ENCODE peak calls at places on chromosomes 2 and 18, in four cellular contexts. Z, V, A and H are unnamed samples.

GRCh38 chr2:188884051-188884450 is 90.1 kb upstream of the COL3A1 start:
- DNase-seq in Z (peak; percentile 63), A (peak; percentile 89), V (peak; percentile 33), H (no peak)

GRCh38 chr18:36539674-36540073 is 242.2 kb downstream of the FHOD3 start:
- DNase-seq in Z (no peak), V (no peak), A (no peak), H (no peak)

GRCh38 chr2:231708773-231709635 is 679 bp downstream of the PTMA start:
- DNase-seq in Z (no peak), A (peak; percentile 40), V (peak; percentile 48), H (peak; percentile 62)

GRCh38 chr2:217943379-217944321 is 59.1 kb downstream of the TNS1 start:
- DNase-seq in Z (no peak), V (peak; percentile 75), A (peak; percentile 44), H (peak; percentile 87)

GRCh38 chr2:187210726-187211125 is 237.3 kb downstream of the CALCRL start:
- DNase-seq in V (no peak), Z (no peak), A (no peak), H (no peak)

GRCh38 chr2:85310330-85310729 is 17.5 kb downstream of the TGOLN2 start:
- DNase-seq in V (no peak), Z (no peak), A (no peak), H (no peak)

GRCh38 chr2:226699321-226699720 is 100.3 kb downstream of the IRS1 start:
- DNase-seq in A (peak; percentile 52), Z (no peak), V (peak; percentile 57), H (no peak)

GRCh38 chr2:8459474-8459873 is 222.4 kb upstream of the ID2 start:
- DNase-seq in A (no peak), Z (no peak), V (no peak), H (no peak)

GRCh38 chr18:37701967-37702366 is 136.4 kb upstream of the CELF4 start:
- DNase-seq in V (no peak), A (no peak), Z (no peak), H (no peak)

GRCh38 chr2:241701155-241701404 is 759 bp upstream of the ING5 start:
- DNase-seq in V (no peak), A (no peak), Z (peak; percentile 21), H (no peak)

GRCh38 chr18:36181898-36182506 is 5.3 kb upstream of the MOCOS start:
- DNase-seq in Z (no peak), V (peak; percentile 54), A (no peak), H (no peak)

GRCh38 chr2:1866402-1867091 is 122.2 kb upstream of the PXDN start:
- DNase-seq in Z (no peak), A (no peak), V (no peak), H (no peak)

GRCh38 chr2:88658890-88659881 is 31.9 kb upstream of the EIF2AK3 start:
- DNase-seq in V (peak; percentile 78), A (peak; percentile 85), Z (no peak), H (no peak)

GRCh38 chr2:197255550-197255949 is 55.0 kb downstream of the ANKRD44 start:
- DNase-seq in Z (no peak), A (peak; percentile 47), V (peak; percentile 63), H (peak; percentile 40)

GRCh38 chr2:20304411-20304810 is 46.2 kb downstream of the PUM2 start:
- DNase-seq in Z (peak; percentile 15), V (no peak), A (peak; percentile 77), H (no peak)

GRCh38 chr18:79848294-79848578 is 50.5 kb downstream of the KCNG2 start:
- DNase-seq in Z (no peak), A (no peak), V (no peak), H (no peak)

GRCh38 chr2:96890726-96891385 is 21.0 kb upstream of the SEMA4C start:
- DNase-seq in V (no peak), A (no peak), Z (no peak), H (no peak)

GRCh38 chr18:48982269-48982668 is 31.5 kb upstream of the SMAD7 start:
- DNase-seq in A (no peak), V (no peak), Z (no peak), H (no peak)

GRCh38 chr2:127398239-127398590 is 10.4 kb upstream of the MAP3K2 start:
- DNase-seq in Z (peak; percentile 53), A (peak; percentile 89), V (peak; percentile 87), H (no peak)

GRCh38 chr2:98468621-98469236 is 24.1 kb downstream of the INPP4A start:
- DNase-seq in Z (no peak), V (no peak), A (no peak), H (no peak)

GRCh38 chr18:66971951-66972350 is 368.1 kb upstream of the CDH19 start:
- DNase-seq in A (no peak), Z (no peak), V (no peak), H (no peak)

GRCh38 chr2:145095641-145096435 is 575.9 kb upstream of the ZEB2 start:
- DNase-seq in A (peak; percentile 66), Z (peak; percentile 51), V (peak; percentile 61), H (no peak)

GRCh38 chr18:74248189-74248975 is 43.4 kb downstream of the CYB5A start:
- DNase-seq in A (no peak), V (no peak), Z (no peak), H (no peak)

GRCh38 chr2:159286709-159287441 is 372 bp upstream of the WDSUB1 start:
- DNase-seq in A (peak; percentile 93), Z (peak; percentile 72), V (peak; percentile 96), H (peak; percentile 99)

GRCh38 chr2:25664531-25665307 is 8.7 kb downstream of the DTNB start:
- DNase-seq in A (peak; percentile 78), V (peak; percentile 80), Z (peak; percentile 44), H (peak; percentile 57)

GRCh38 chr2:9213477-9214051 is 7.0 kb downstream of the ASAP2 start:
- DNase-seq in V (no peak), Z (no peak), A (no peak), H (no peak)

GRCh38 chr2:135162377-135162776 is 110.3 kb downstream of the RAB3GAP1 start:
- DNase-seq in V (no peak), Z (no peak), A (no peak), H (no peak)

GRCh38 chr2:239269173-239269865 is 131.5 kb downstream of the HDAC4 start:
- DNase-seq in Z (no peak), A (no peak), V (no peak), H (no peak)
- TF ChIP-seq CTCF in Z (no peak), A (no peak), V (no peak), H (no peak)

DNA sequence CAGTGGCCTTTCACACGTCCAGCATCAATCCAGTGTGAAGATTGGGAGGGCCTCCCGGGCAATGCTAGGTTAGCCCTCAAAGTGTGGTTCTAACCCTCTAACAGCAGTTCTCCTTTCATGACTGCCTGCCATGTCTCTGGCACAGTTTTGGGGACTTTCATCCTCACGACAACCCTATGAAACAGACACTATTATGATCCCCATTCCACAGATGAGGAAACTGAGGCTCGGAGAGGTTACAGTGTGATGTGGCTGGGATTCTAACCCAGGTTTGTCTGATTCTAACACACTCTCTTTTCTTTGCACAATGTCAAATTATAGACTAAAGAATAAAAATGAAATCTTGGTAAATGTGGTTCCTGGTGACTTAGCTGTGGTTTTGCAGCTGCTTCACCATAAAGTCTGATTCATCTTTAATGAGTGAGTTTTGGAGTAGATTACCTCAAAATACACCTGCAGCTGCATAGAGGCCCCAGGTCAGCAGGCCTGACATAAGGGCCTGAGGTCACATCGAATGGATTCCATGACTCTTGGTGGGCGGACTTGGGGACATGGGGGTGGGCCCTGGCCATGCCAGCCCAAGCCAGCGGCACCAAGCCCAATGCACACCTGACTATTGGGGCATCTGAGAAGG is 214.4 kb downstream of the GLI2 start:
- DNase-seq in Z (no peak), A (no peak), V (no peak), H (no peak)
- TF ChIP-seq CTCF in Z (no peak), A (no peak), V (no peak), H (no peak)

DNA sequence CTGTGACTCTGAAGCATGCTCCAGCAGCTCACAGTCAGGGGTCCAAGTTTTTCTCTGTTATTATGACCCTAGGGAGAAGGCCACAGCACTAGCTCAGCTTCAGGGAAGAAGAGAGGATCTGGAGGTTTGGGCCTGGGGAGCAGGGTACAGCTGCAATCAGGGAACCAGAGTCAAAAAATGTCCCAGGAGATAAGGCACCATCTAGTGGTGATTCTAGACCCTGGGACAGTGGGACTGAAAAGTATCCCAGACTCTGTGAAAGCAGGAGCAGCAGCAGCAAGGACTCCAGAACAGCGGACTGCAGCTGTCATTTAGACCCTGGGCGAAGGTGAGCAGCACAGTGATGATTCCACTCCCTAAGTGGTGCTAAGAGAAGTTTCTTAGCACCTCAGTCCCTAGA is 278.4 kb upstream of the DDX18 start:
- DNase-seq in A (no peak), Z (no peak), V (no peak), H (peak; percentile 12)
- TF ChIP-seq CTCF in A (no peak), Z (no peak), V (no peak), H (peak; percentile 46)

DNA sequence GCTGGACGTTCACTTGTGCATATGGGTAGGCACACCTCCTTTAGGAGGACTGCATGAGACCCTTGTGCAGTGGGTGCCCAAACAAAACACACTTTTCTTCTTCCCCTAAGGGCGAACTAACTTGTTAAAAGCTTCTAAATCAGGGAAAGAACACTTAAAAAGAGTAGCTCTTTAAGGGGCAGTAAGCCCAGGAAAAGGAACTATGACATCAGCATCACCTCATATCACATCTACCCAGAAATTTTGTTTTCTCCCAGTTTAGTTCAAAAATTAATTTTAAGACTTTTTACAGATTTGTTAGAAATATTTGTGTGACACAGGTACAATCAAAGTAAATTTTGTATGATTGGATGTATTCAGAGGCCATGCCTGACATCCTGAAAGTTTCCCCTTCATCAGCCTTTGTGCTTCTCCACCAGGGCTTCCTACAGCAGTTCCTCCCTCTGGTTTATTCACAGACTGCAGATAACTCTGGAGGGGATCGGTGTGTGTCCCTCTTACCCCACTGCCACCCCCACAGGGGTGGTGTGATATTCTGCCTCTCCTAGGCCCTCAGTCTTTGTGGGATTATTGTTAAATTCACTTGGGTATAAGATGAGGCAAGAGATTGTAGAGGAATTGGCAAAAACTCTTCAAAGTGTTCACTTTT is 27.6 kb downstream of the BCL2L11 start:
- DNase-seq in A (no peak), Z (no peak), V (no peak), H (no peak)
- TF ChIP-seq CTCF in A (no peak), Z (no peak), V (no peak), H (no peak)